ENCODE peak calls at places on chromosomes 4 and X, in six cellular contexts. W, G, Q, V, A and O are unnamed samples.

GRCh38 chrX:2901367-2902036 is 27.6 kb downstream of the ARSD start:
- DNase-seq in W (peak), G (no peak), Q (no peak), V (no peak), A (no peak), O (no peak)

GRCh38 chr4:30005995-30006394 is 714.2 kb upstream of the PCDH7 start:
- DNase-seq in W (no peak), G (no peak), Q (no peak), V (no peak), A (no peak), O (no peak)

GRCh38 chr4:76681996-76682395 is 215.9 kb downstream of the SOWAHB start:
- DNase-seq in W (no peak), G (no peak), Q (no peak), V (no peak), A (no peak), O (no peak)

GRCh38 chrX:40727599-40728252 is 7.6 kb downstream of the MED14 start:
- DNase-seq in W (no peak), G (no peak), Q (peak), V (no peak), A (no peak), O (no peak)

GRCh38 chr4:38160487-38161207 is 200.4 kb downstream of the PTTG2 start:
- DNase-seq in W (peak), G (no peak), Q (peak), V (peak), A (peak), O (no peak)

GRCh38 chrX:48156014-48156413 is 25.6 kb downstream of the SPACA5B start:
- DNase-seq in W (no peak), G (no peak), Q (no peak), V (no peak), A (no peak), O (no peak)

GRCh38 chrX:110395877-110396276 is 37.2 kb downstream of the RTL9 start:
- DNase-seq in W (no peak), G (no peak), Q (no peak), V (no peak), A (no peak), O (no peak)

GRCh38 chr4:48706741-48707140 is 73.3 kb downstream of the FRYL start:
- DNase-seq in W (no peak), G (no peak), Q (no peak), V (no peak), A (no peak), O (no peak)

GRCh38 chrX:1598021-1598875 is 6.8 kb downstream of the AKAP17A start:
- DNase-seq in W (no peak), G (no peak), Q (no peak), V (no peak), A (no peak), O (no peak)

GRCh38 chrX:16643160-16643559 is 6.8 kb upstream of the S100G start:
- DNase-seq in W (no peak), G (no peak), Q (peak), V (no peak), A (no peak), O (no peak)

GRCh38 chrX:70476934-70477733 is 32.5 kb downstream of the DLG3 start:
- DNase-seq in W (peak), G (no peak), Q (peak), V (no peak), A (peak), O (no peak)

GRCh38 chrX:73524906-73525305 is 38.1 kb upstream of the CHIC1 start:
- DNase-seq in W (no peak), G (no peak), Q (no peak), V (no peak), A (no peak), O (no peak)

GRCh38 chr4:38872620-38873019 is 5.0 kb downstream of the FAM114A1 start:
- DNase-seq in W (peak), G (no peak), Q (peak), V (no peak), A (no peak), O (no peak)

GRCh38 chr4:62077406-62077805 is 877.3 kb downstream of the ADGRL3 start:
- DNase-seq in W (no peak), G (no peak), Q (no peak), V (no peak), A (no peak), O (no peak)

GRCh38 chr4:47835489-47835888 is 2.4 kb downstream of the CORIN start:
- DNase-seq in W (no peak), G (no peak), Q (no peak), V (no peak), A (no peak), O (no peak)

GRCh38 chr4:151674804-151675290 is 86.0 kb downstream of the GATB start:
- DNase-seq in W (no peak), G (no peak), Q (peak), V (no peak), A (no peak), O (no peak)

GRCh38 chrX:13647709-13648212 is 5.2 kb upstream of the TCEANC start:
- DNase-seq in W (peak), G (no peak), Q (peak), V (peak), A (peak), O (no peak)

GRCh38 chrX:110013968-110014367 is 11.1 kb downstream of the TMEM164 start:
- DNase-seq in W (no peak), G (no peak), Q (no peak), V (no peak), A (no peak), O (no peak)

GRCh38 chr4:37826282-37827029 is at the start of gene PGM2:
- DNase-seq in W (peak), G (peak), Q (peak), V (peak), A (peak), O (peak)

GRCh38 chr4:92654084-92654483 is 350.3 kb downstream of the GRID2 start:
- DNase-seq in W (no peak), G (no peak), Q (no peak), V (no peak), A (no peak), O (no peak)

GRCh38 chr4:32334759-32335158 is 1614.6 kb downstream of the PCDH7 start:
- DNase-seq in W (no peak), G (no peak), Q (no peak), V (no peak), A (no peak), O (no peak)

GRCh38 chr4:153488719-153489384 is 22.7 kb downstream of the TMEM131L start:
- DNase-seq in W (no peak), G (no peak), Q (no peak), V (no peak), A (peak), O (peak)

GRCh38 chr4:45662996-45663395 is 460.9 kb downstream of the GABRG1 start:
- DNase-seq in W (no peak), G (no peak), Q (peak), V (no peak), A (no peak), O (no peak)

GRCh38 chr4:5809216-5809776 is 83.6 kb downstream of the CRMP1 start:
- DNase-seq in W (no peak), G (no peak), Q (no peak), V (no peak), A (no peak), O (no peak)

GRCh38 chr4:113978561-113979156 is 788 bp downstream of the ARSJ start:
- DNase-seq in W (no peak), G (no peak), Q (no peak), V (no peak), A (no peak), O (no peak)

GRCh38 chrX:13064599-13065143 is 20.3 kb upstream of the FAM9C start:
- DNase-seq in W (peak), G (no peak), Q (no peak), V (no peak), A (no peak), O (no peak)

GRCh38 chr4:165294907-165295306 is 32.6 kb upstream of the MSMO1 start:
- DNase-seq in W (no peak), G (no peak), Q (no peak), V (no peak), A (no peak), O (no peak)

GRCh38 chrX:21683910-21684309 is 25.8 kb upstream of the KLHL34 start:
- DNase-seq in W (no peak), G (no peak), Q (no peak), V (no peak), A (no peak), O (no peak)

GRCh38 chrX:49177338-49177833 is 5.7 kb downstream of the PLP2 start:
- DNase-seq in W (no peak), G (no peak), Q (peak), V (no peak), A (no peak), O (no peak)

GRCh38 chrX:17860811-17861495 is at the start of gene RAI2:
- DNase-seq in W (no peak), G (no peak), Q (no peak), V (no peak), A (peak), O (no peak)

GRCh38 chr4:8024073-8024786 is 84.6 kb upstream of the AFAP1 start:
- DNase-seq in W (no peak), G (no peak), Q (no peak), V (no peak), A (no peak), O (no peak)

GRCh38 chr4:8025668-8026067 is 86.0 kb upstream of the AFAP1 start:
- DNase-seq in W (no peak), G (no peak), Q (no peak), V (no peak), A (no peak), O (no peak)

GRCh38 chr4:8028368-8028767 is 88.7 kb upstream of the AFAP1 start:
- DNase-seq in W (no peak), G (no peak), Q (no peak), V (no peak), A (no peak), O (no peak)

GRCh38 chr4:8028884-8029568 is 89.4 kb upstream of the AFAP1 start:
- DNase-seq in W (no peak), G (no peak), Q (no peak), V (no peak), A (no peak), O (no peak)

DNA sequence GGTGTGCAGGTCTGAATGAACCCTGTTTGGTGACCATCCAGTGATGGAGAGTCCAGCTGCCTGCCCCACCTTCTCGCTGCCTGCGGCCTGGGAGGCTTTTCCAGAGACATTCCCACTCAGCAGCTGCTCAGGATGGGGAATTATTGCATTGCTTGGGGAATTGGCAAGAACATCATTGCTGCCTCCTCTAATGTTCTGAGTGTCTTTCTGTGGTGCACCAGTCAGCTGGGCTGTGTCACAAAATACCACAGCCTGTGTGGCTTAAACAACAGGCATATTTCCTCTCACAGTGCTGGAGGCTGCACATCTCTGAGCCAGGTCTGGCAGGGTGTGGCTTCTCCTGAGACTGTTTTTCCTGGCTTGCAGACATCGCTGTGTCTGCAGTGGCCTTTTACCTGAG is 86.8 kb upstream of the AFAP1 start:
- DNase-seq in W (no peak), G (no peak), Q (no peak), V (no peak), A (no peak), O (no peak)
- H3K27ac ChIP-seq in W (no peak), G (no peak), Q (no peak), V (no peak), A (no peak), O (no peak)

DNA sequence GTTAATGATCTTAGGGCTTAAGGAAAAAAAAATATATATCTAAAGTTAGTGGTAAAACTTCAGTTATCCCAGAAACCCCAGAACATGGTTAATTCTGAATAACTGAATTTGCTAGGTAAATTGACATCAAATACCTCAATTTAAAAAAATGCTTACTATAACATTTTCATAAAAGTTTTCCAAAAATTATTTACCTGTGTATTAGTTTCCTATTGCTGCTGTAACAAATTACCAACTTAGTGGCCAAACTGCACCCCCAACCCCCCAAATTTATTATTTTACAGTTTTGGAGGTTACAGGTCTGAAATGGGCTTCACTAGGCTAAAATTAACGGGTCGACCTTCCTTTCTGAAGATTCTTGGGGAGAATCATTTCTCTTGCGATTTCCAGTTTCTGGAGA is 95.2 kb downstream of the PDLIM5 start:
- DNase-seq in W (no peak), G (no peak), Q (no peak), V (no peak), A (no peak), O (no peak)
- H3K27ac ChIP-seq in W (no peak), G (no peak), Q (no peak), V (peak), A (peak), O (no peak)

DNA sequence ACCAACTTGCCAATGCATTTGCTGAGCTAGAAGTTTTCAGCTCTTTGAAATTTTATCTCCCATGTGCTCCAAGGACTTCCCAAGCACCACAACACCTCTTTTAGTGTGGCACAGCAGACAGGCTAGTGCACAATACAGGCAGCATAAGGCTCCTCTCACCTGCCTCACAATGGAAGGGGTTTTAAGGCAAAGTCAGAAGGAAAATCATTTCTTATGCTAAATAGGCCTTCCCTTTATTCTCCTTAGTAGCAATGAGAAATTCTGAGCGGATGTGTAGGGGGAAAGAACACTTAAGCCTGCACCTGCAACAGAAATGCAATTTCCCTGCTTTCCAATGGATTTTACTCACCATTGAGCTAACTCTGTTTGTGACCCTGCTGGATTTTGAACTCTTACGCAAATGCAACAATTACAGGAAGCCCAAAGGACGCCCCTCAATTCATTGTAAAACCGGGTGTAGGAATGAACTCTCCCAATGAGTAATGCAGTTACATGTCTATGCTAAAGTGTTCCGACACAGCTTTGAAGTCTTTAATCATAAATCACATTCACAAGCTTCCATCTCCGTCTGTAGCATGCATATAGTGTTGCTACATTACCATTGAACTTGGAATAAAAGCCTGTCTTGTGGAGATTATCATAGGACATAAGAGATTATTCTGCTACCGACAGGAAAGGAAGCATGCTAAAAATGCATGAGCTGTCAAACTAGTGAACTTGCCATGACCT is 1084.8 kb downstream of the RPA4 start:
- DNase-seq in W (no peak), G (no peak), Q (no peak), V (no peak), A (no peak), O (no peak)
- H3K27ac ChIP-seq in W (no peak), G (no peak), Q (no peak), V (no peak), A (no peak), O (no peak)

DNA sequence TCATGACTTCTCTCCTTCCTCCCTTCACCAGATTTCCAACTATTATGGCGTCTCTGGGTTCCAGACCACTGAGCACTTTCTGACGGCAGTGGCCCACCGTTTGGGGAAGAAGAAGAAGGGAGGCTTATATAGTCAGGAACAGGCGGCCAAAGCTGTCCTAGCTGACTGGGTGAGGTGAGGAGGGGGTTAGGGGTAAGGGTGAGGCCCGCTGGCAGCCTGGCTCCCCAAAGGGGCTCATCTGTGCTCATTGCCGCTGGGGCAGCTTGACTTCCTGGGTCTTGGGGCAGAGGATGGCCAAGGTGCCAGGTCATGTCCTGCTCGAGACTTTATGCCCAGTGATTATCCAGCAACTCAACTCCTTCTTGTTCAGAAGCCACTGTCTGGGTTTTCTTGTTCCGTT is 21.8 kb downstream of the GNL3L start:
- DNase-seq in W (no peak), G (no peak), Q (no peak), V (no peak), A (no peak), O (no peak)
- H3K27ac ChIP-seq in W (no peak), G (no peak), Q (no peak), V (no peak), A (no peak), O (no peak)